ENCODE peak calls at places on chromosomes 6 and 20, in five cellular contexts. P is fibroblast of the aortic adventitia, N is right atrium auricular region, L is pancreas, U is cardiac muscle cell. F is an unnamed sample.

GRCh38 chr20:45910670-45911485 is 1.1 kb downstream of the PLTP start:
- DNase-seq in P (peak), N (peak), L (peak), U (peak), F (peak)

GRCh38 chr20:23192469-23192868 is 106.3 kb upstream of the CD93 start:
- DNase-seq in P (no peak), N (no peak), L (peak), U (no peak), F (no peak)

GRCh38 chr6:15088904-15089568 is 156.8 kb upstream of the JARID2 start:
- DNase-seq in P (no peak), N (no peak), L (no peak), U (no peak), F (no peak)

GRCh38 chr20:5482791-5483190 is 166.0 kb upstream of the PROKR2 start:
- DNase-seq in P (peak), N (no peak), L (no peak), U (peak), F (no peak)

GRCh38 chr20:49603209-49603627 is 35.3 kb upstream of the PTGIS start:
- DNase-seq in P (peak), N (no peak), L (peak), U (peak), F (no peak)

GRCh38 chr6:24517659-24518538 is 23.1 kb downstream of the ALDH5A1 start:
- DNase-seq in P (no peak), N (no peak), L (no peak), U (no peak), F (no peak)

GRCh38 chr6:160160450-160160849 is 38.8 kb downstream of the SLC22A1 start:
- DNase-seq in P (no peak), N (no peak), L (peak), U (no peak), F (peak)

GRCh38 chr6:163536770-163537169 is 122.3 kb downstream of the QKI start:
- DNase-seq in P (peak), N (no peak), L (no peak), U (peak), F (peak)

GRCh38 chr20:47336013-47336754 is 20.3 kb downstream of the ZMYND8 start:
- DNase-seq in P (peak), N (peak), L (no peak), U (peak), F (peak)

GRCh38 chr6:133568970-133569889 is 319.7 kb upstream of the TCF21 start:
- DNase-seq in P (peak), N (peak), L (no peak), U (peak), F (peak)

GRCh38 chr6:17311595-17312311 is 30.6 kb downstream of the RBM24 start:
- DNase-seq in P (peak), N (no peak), L (no peak), U (peak), F (peak)

GRCh38 chr6:54878705-54879104 is 32.1 kb downstream of the FAM83B start:
- DNase-seq in P (no peak), N (no peak), L (no peak), U (no peak), F (no peak)

GRCh38 chr6:123895346-123895745 is 91.7 kb downstream of the NKAIN2 start:
- DNase-seq in P (no peak), N (no peak), L (no peak), U (no peak), F (peak)

GRCh38 chr6:9783567-9783966 is 631.3 kb downstream of the TFAP2A start:
- DNase-seq in P (peak), N (no peak), L (no peak), U (peak), F (no peak)

GRCh38 chr6:89323461-89324098 is 8.5 kb upstream of the GABRR2 start:
- DNase-seq in P (peak), N (no peak), L (no peak), U (peak), F (no peak)

GRCh38 chr6:36963451-36964290 is 9.1 kb downstream of the PI16 start:
- DNase-seq in P (peak), N (no peak), L (peak), U (peak), F (peak)

GRCh38 chr20:46182271-46182670 is 64.2 kb downstream of the CD40 start:
- DNase-seq in P (no peak), N (no peak), L (no peak), U (no peak), F (no peak)

GRCh38 chr20:18267815-18268214 is 20.5 kb upstream of the ZNF133 start:
- DNase-seq in P (no peak), N (no peak), L (no peak), U (no peak), F (no peak)

GRCh38 chr20:40993794-40994540 is 34.7 kb upstream of the TOP1 start:
- DNase-seq in P (peak), N (no peak), L (no peak), U (no peak), F (no peak)

GRCh38 chr6:165245287-165245686 is 64.1 kb downstream of the C6orf118 start:
- DNase-seq in P (peak), N (no peak), L (no peak), U (peak), F (peak)

GRCh38 chr6:6847591-6847990 is 259.1 kb downstream of the LY86 start:
- DNase-seq in P (no peak), N (no peak), L (no peak), U (no peak), F (no peak)

GRCh38 chr6:18792832-18793231 is 405.7 kb downstream of the RNF144B start:
- DNase-seq in P (no peak), N (no peak), L (no peak), U (no peak), F (no peak)

GRCh38 chr20:45347936-45348809 is at the start of gene SDC4:
- DNase-seq in P (peak), N (peak), L (peak), U (peak), F (peak)

GRCh38 chr6:67680297-67680932 is 954.7 kb upstream of the ADGRB3 start:
- DNase-seq in P (peak), N (no peak), L (no peak), U (no peak), F (no peak)

GRCh38 chr6:2714359-2714895 is 36.3 kb downstream of the MYLK4 start:
- DNase-seq in P (peak), N (no peak), L (no peak), U (peak), F (peak)

GRCh38 chr6:130776287-130776925 is 50.8 kb upstream of the SMLR1 start:
- DNase-seq in P (no peak), N (no peak), L (no peak), U (no peak), F (no peak)

GRCh38 chr20:54340206-54340605 is 132.3 kb downstream of the PFDN4 start:
- DNase-seq in P (peak), N (no peak), L (no peak), U (no peak), F (no peak)

GRCh38 chr20:58702161-58702510 is 9.5 kb downstream of the NPEPL1 start:
- DNase-seq in P (no peak), N (no peak), L (no peak), U (no peak), F (no peak)

GRCh38 chr6:6825986-6826901 is 237.7 kb downstream of the LY86 start:
- DNase-seq in P (no peak), N (no peak), L (no peak), U (peak), F (peak)

GRCh38 chr6:129517288-129517687 is 192.7 kb downstream of the ARHGAP18 start:
- DNase-seq in P (no peak), N (no peak), L (no peak), U (peak), F (peak)

GRCh38 chr6:131787955-131788712 is 19.7 kb upstream of the ENPP1 start:
- DNase-seq in P (peak), N (no peak), L (peak), U (no peak), F (no peak)

GRCh38 chr6:10269814-10270472 is 144.9 kb downstream of the TFAP2A start:
- DNase-seq in P (no peak), N (no peak), L (no peak), U (no peak), F (peak)

GRCh38 chr20:43991264-43991663 is 76.6 kb downstream of the TOX2 start:
- DNase-seq in P (no peak), N (no peak), L (no peak), U (no peak), F (no peak)

GRCh38 chr20:43992885-43993284 is 78.2 kb downstream of the TOX2 start:
- DNase-seq in P (no peak), N (no peak), L (no peak), U (no peak), F (no peak)

GRCh38 chr20:43993552-43993951 is 78.9 kb downstream of the TOX2 start:
- DNase-seq in P (peak), N (no peak), L (no peak), U (no peak), F (no peak)

GRCh38 chr20:43994486-43995100 is 79.9 kb downstream of the TOX2 start:
- DNase-seq in P (peak), N (no peak), L (no peak), U (peak), F (peak)

GRCh38 chr20:43991982-43992381 is 77.3 kb downstream of the TOX2 start:
- DNase-seq in P (no peak), N (peak), L (no peak), U (no peak), F (no peak)
- H3K4me3 ChIP-seq in P (no peak), N (no peak), L (no peak), U (no peak), F (no peak)

DNA sequence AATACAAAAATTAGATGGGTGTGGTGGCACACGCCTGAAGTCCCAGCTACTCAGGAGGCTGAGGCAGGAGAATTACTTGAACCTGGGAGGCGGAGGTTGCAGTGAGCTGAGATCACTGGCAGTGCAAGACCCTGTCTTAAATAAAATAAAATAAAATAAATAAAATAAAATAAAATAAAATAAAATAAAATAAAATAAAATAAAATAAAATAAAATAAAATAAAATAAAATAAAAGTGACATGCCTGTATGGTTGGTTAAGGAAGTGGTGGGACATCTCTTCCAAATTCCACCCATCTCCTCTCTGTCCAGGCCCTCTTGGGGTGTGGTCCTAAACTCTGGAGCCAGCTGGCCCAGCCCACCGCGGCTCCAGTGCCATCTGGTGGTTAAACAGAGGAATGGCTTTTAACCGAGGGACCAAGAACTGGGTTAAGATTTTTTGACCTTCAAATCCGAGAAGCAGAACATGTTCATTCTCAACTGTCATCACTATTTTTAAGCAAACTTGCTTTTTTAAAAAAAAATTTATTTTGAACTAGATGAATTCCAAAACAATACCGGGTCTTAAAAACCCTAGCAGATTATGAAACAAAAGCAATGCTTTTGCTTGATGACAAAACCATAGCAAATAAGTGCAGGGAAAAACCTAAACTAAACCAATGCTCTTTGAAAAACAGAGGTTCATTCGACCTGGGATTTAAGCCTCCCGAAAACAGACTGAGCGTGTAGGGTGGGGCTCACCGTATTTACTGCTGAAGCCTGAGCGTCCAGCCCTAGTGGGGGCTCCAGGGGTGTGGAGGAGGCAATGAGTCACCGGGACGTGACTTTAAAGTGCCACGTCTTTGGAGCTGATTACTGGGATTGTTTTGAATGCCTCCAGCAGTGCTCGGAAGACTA is 68.8 kb downstream of the CDC5L start:
- DNase-seq in P (peak), N (no peak), L (no peak), U (peak), F (peak)
- TF ChIP-seq CTCF in P (peak), N (peak), L (peak), U (peak), F (peak)

GRCh38 chr6:111803384-111803783 is 69.9 kb downstream of the FYN start:
- DNase-seq in P (no peak), N (no peak), L (no peak), U (no peak), F (no peak)
- H3K4me3 ChIP-seq in P (no peak), N (no peak), L (no peak), U (no peak), F (no peak)

GRCh38 chr6:42783876-42784738 is 2.3 kb downstream of the BICRAL start:
- DNase-seq in P (peak), N (no peak), L (no peak), U (no peak), F (no peak)

GRCh38 chr6:42787018-42787611 is 5.3 kb downstream of the BICRAL start:
- DNase-seq in P (no peak), N (no peak), L (no peak), U (no peak), F (no peak)

GRCh38 chr6:42784739-42785498 is 3.1 kb downstream of the BICRAL start:
- DNase-seq in P (no peak), N (no peak), L (peak), U (no peak), F (no peak)

GRCh38 chr6:42788671-42789070 is 6.8 kb downstream of the BICRAL start:
- DNase-seq in P (no peak), N (no peak), L (no peak), U (no peak), F (no peak)

GRCh38 chr6:42786525-42786985 is 4.7 kb downstream of the BICRAL start:
- DNase-seq in P (no peak), N (no peak), L (no peak), U (no peak), F (no peak)
- TF ChIP-seq CTCF in P (no peak), N (no peak), L (no peak), U (no peak), F (no peak)

F was measured in epithelial cell of esophagus.